ENCODE peak calls at places on chromosomes 16 and 17, in ten cellular contexts. G, Q, U, L, O, F, T, S, V and E are unnamed samples.

GRCh38 chr17:64171041-64171440 is 41.1 kb upstream of the ERN1 start:
- DNase-seq in G (no peak), Q (no peak), U (peak), L (no peak), O (no peak), F (peak), T (no peak), S (no peak), V (no peak), E (no peak)

GRCh38 chr17:9322298-9322697 is 253.3 kb downstream of the STX8 start:
- DNase-seq in G (no peak), Q (no peak), U (no peak), L (no peak), O (no peak), F (no peak), T (no peak), S (no peak), V (no peak), E (no peak)

GRCh38 chr17:66966529-66967418 is 2.3 kb downstream of the CACNG4 start:
- DNase-seq in G (no peak), Q (no peak), U (no peak), L (no peak), O (no peak), F (no peak), T (no peak), S (no peak), V (no peak), E (no peak)

GRCh38 chr17:29178750-29179231 is 1.4 kb downstream of the MYO18A start:
- DNase-seq in G (no peak), Q (no peak), U (no peak), L (peak), O (no peak), F (no peak), T (no peak), S (no peak), V (peak), E (peak)

GRCh38 chr16:8888951-8889892 is 7.1 kb downstream of the LITAFD start:
- DNase-seq in G (no peak), Q (no peak), U (no peak), L (no peak), O (no peak), F (no peak), T (no peak), S (no peak), V (no peak), E (no peak)

GRCh38 chr17:17573912-17574311 is 17.6 kb downstream of the PEMT start:
- DNase-seq in G (no peak), Q (peak), U (no peak), L (no peak), O (no peak), F (no peak), T (no peak), S (no peak), V (no peak), E (no peak)

GRCh38 chr17:41163828-41164227 is 3.3 kb upstream of the KRTAP4-4 start:
- DNase-seq in G (no peak), Q (no peak), U (no peak), L (no peak), O (no peak), F (peak), T (no peak), S (no peak), V (no peak), E (no peak)

GRCh38 chr17:74123866-74124265 is 79.6 kb upstream of the RPL38 start:
- DNase-seq in G (no peak), Q (no peak), U (no peak), L (no peak), O (no peak), F (no peak), T (no peak), S (no peak), V (no peak), E (no peak)

GRCh38 chr16:57106767-57107166 is 14.4 kb downstream of the CPNE2 start:
- DNase-seq in G (no peak), Q (no peak), U (no peak), L (no peak), O (no peak), F (peak), T (no peak), S (no peak), V (peak), E (no peak)

GRCh38 chr17:71883845-71884244 is 237.0 kb upstream of the SOX9 start:
- DNase-seq in G (no peak), Q (no peak), U (no peak), L (no peak), O (no peak), F (no peak), T (no peak), S (no peak), V (no peak), E (no peak)

GRCh38 chr17:28532063-28532960 is 20.1 kb downstream of the UNC119 start:
- DNase-seq in G (no peak), Q (no peak), U (no peak), L (no peak), O (no peak), F (no peak), T (no peak), S (no peak), V (no peak), E (no peak)

GRCh38 chr17:15510361-15510760 is 42.9 kb upstream of the CDRT4 start:
- DNase-seq in G (no peak), Q (no peak), U (peak), L (no peak), O (no peak), F (peak), T (no peak), S (no peak), V (no peak), E (no peak)

GRCh38 chr16:77732241-77732946 is 10.1 kb downstream of the NUDT7 start:
- DNase-seq in G (no peak), Q (peak), U (no peak), L (no peak), O (no peak), F (peak), T (no peak), S (no peak), V (no peak), E (no peak)

GRCh38 chr17:27544350-27545131 is 86.4 kb upstream of the LGALS9 start:
- DNase-seq in G (no peak), Q (no peak), U (no peak), L (no peak), O (peak), F (peak), T (no peak), S (peak), V (no peak), E (peak)

GRCh38 chr17:27807567-27808470 is 7.5 kb upstream of the NOS2 start:
- DNase-seq in G (no peak), Q (no peak), U (no peak), L (no peak), O (peak), F (no peak), T (no peak), S (peak), V (no peak), E (peak)

GRCh38 chr16:84453061-84453752 is 51.3 kb downstream of the MEAK7 start:
- DNase-seq in G (no peak), Q (no peak), U (no peak), L (no peak), O (no peak), F (no peak), T (no peak), S (no peak), V (no peak), E (no peak)

GRCh38 chr17:80119271-80119791 is 17.9 kb downstream of the GAA start:
- DNase-seq in G (no peak), Q (no peak), U (no peak), L (no peak), O (no peak), F (no peak), T (no peak), S (peak), V (no peak), E (no peak)

GRCh38 chr17:79047291-79047920 is 23.4 kb downstream of the C1QTNF1 start:
- DNase-seq in G (no peak), Q (no peak), U (no peak), L (no peak), O (no peak), F (no peak), T (no peak), S (no peak), V (no peak), E (peak)

GRCh38 chr16:85947511-85948509 is 48.8 kb downstream of the IRF8 start:
- DNase-seq in G (no peak), Q (no peak), U (no peak), L (no peak), O (peak), F (no peak), T (no peak), S (peak), V (no peak), E (peak)

GRCh38 chr17:71902931-71903506 is 217.8 kb upstream of the SOX9 start:
- DNase-seq in G (no peak), Q (no peak), U (no peak), L (no peak), O (no peak), F (peak), T (no peak), S (no peak), V (no peak), E (no peak)

GRCh38 chr16:3400779-3401688 is at the start of the genes ZNF174 and ZSCAN32:
- DNase-seq in G (peak), Q (peak), U (peak), L (peak), O (peak), F (peak), T (peak), S (peak), V (peak), E (peak)

GRCh38 chr17:40633871-40634270 is 13.7 kb downstream of the SMARCE1 start:
- DNase-seq in G (no peak), Q (no peak), U (no peak), L (no peak), O (no peak), F (peak), T (no peak), S (no peak), V (no peak), E (no peak)

GRCh38 chr17:8718001-8718563 is 26.6 kb downstream of the CCDC42 start:
- DNase-seq in G (no peak), Q (no peak), U (no peak), L (no peak), O (no peak), F (no peak), T (no peak), S (no peak), V (no peak), E (no peak)